ENCODE peak calls at places on chromosomes 12 and 14, in five cellular contexts. P, N, V, I and M are unnamed samples.

GRCh38 chr14:41972531-41972930 is 365.9 kb downstream of the LRFN5 start:
- DNase-seq in P (no peak), N (no peak), V (no peak), I (no peak), M (no peak)

GRCh38 chr14:103141117-103141796 is 18.0 kb downstream of the TNFAIP2 start:
- DNase-seq in P (peak), N (no peak), V (peak), I (peak), M (peak)

GRCh38 chr14:57390806-57391562 is 598 bp downstream of the NAA30 start:
- DNase-seq in P (no peak), N (peak), V (peak), I (no peak), M (peak)

GRCh38 chr12:131104464-131105350 is 151.0 kb downstream of the ADGRD1 start:
- DNase-seq in P (peak), N (peak), V (peak), I (peak), M (peak)

GRCh38 chr14:90645842-90646443 is 170.3 kb downstream of the TTC7B start:
- DNase-seq in P (no peak), N (no peak), V (no peak), I (no peak), M (no peak)

GRCh38 chr14:80636071-80636470 is 305.5 kb downstream of the CEP128 start:
- DNase-seq in P (no peak), N (no peak), V (no peak), I (no peak), M (no peak)

GRCh38 chr12:69719336-69720316 is 19.0 kb upstream of the RAB3IP start:
- DNase-seq in P (no peak), N (no peak), V (peak), I (no peak), M (no peak)

GRCh38 chr14:78324353-78324752 is 154.2 kb downstream of the NRXN3 start:
- DNase-seq in P (no peak), N (no peak), V (no peak), I (no peak), M (no peak)

GRCh38 chr12:131988054-131988796 is 38.5 kb downstream of the EP400 start:
- DNase-seq in P (no peak), N (no peak), V (no peak), I (no peak), M (peak)

GRCh38 chr14:103021817-103022668 is 35.3 kb downstream of the CDC42BPB start:
- DNase-seq in P (peak), N (no peak), V (no peak), I (no peak), M (no peak)

GRCh38 chr14:71996615-71997014 is 64.4 kb downstream of the RGS6 start:
- DNase-seq in P (no peak), N (no peak), V (no peak), I (no peak), M (no peak)

GRCh38 chr12:48002773-48003218 is 1.5 kb downstream of the COL2A1 start:
- DNase-seq in P (no peak), N (peak), V (peak), I (peak), M (peak)

GRCh38 chr14:85824526-85824925 is 294.6 kb downstream of the FLRT2 start:
- DNase-seq in P (peak), N (no peak), V (no peak), I (peak), M (no peak)

GRCh38 chr12:68367903-68368302 is 35.7 kb upstream of the MDM1 start:
- DNase-seq in P (no peak), N (no peak), V (no peak), I (no peak), M (no peak)

GRCh38 chr12:76085159-76085868 is 829 bp upstream of the NAP1L1 start:
- DNase-seq in P (peak), N (no peak), V (peak), I (no peak), M (peak)

GRCh38 chr14:77024171-77024627 is 4.3 kb downstream of the IRF2BPL start:
- DNase-seq in P (peak), N (peak), V (peak), I (no peak), M (peak)

GRCh38 chr14:104138891-104139459 is 588 bp downstream of the KIF26A start:
- DNase-seq in P (no peak), N (peak), V (no peak), I (no peak), M (no peak)

GRCh38 chr14:71529855-71530254 is 402.4 kb upstream of the RGS6 start:
- DNase-seq in P (no peak), N (peak), V (no peak), I (no peak), M (peak)

GRCh38 chr12:131608740-131609665 is 101.9 kb upstream of the SFSWAP start:
- DNase-seq in P (peak), N (peak), V (peak), I (peak), M (peak)

GRCh38 chr12:5910790-5911548 is 34.1 kb downstream of the ANO2 start:
- DNase-seq in P (no peak), N (no peak), V (no peak), I (no peak), M (no peak)

GRCh38 chr14:57848786-57849185 is 17.1 kb downstream of the SLC35F4 start:
- DNase-seq in P (no peak), N (no peak), V (no peak), I (no peak), M (no peak)

GRCh38 chr12:48165089-48166031 is 8.0 kb upstream of the ASB8 start:
- DNase-seq in P (peak), N (no peak), V (peak), I (peak), M (no peak)

GRCh38 chr14:71475916-71476315 is 456.3 kb upstream of the RGS6 start:
- DNase-seq in P (no peak), N (no peak), V (no peak), I (no peak), M (no peak)

GRCh38 chr12:38370311-38370710 is 53.7 kb downstream of the ALG10B start:
- DNase-seq in P (no peak), N (no peak), V (no peak), I (no peak), M (no peak)

GRCh38 chr12:118103601-118104382 is at the start of gene VSIG10:
- DNase-seq in P (peak), N (peak), V (peak), I (no peak), M (peak)

GRCh38 chr12:46659032-46659703 is 166.6 kb downstream of the SLC38A4 start:
- DNase-seq in P (no peak), N (no peak), V (no peak), I (no peak), M (no peak)

GRCh38 chr12:1608783-1609119 is 14.4 kb upstream of the FBXL14 start:
- DNase-seq in P (no peak), N (no peak), V (no peak), I (no peak), M (no peak)

GRCh38 chr12:113449839-113450238 is 21.8 kb downstream of the LHX5 start:
- DNase-seq in P (no peak), N (no peak), V (no peak), I (no peak), M (no peak)